ENCODE peak calls at places on chromosomes 16 and 17, in six cellular contexts. T is activated CD4-positive, alpha-beta T cell treated with anti-CD3 and anti-CD28 coated beads, Interleukin-2, amount 10 ng/mL, durations not matched to agents 7 days and 5 days; K is epithelial cell of esophagus; U is AG10803; X is H9; D is fibroblast of lung. P is an unnamed sample.

GRCh38 chr16:24775455-24775854 is 46.0 kb downstream of the TNRC6A start:
- DNase-seq in U (peak; percentile 52), X (no peak), K (no peak), D (peak; percentile 55), T (no peak), P (no peak)

GRCh38 chr16:61148930-61149329 is 887.3 kb downstream of the CDH8 start:
- DNase-seq in T (no peak), U (no peak), D (no peak), X (no peak), K (peak; percentile 0), P (no peak)

GRCh38 chr17:19646788-19647696 is 1.5 kb upstream of the ALDH3A2 start:
- DNase-seq in U (peak; percentile 9), D (peak; percentile 18), T (no peak), X (peak; percentile 64), K (peak; percentile 30), P (peak; percentile 27)

GRCh38 chr16:9081183-9081582 is 10.3 kb upstream of the HAPSTR1 start:
- DNase-seq in T (no peak), X (no peak), K (no peak), U (no peak), D (no peak), P (no peak)

GRCh38 chr17:32995416-32995815 is 3.8 kb downstream of the SPACA3 start:
- DNase-seq in U (no peak), T (no peak), X (no peak), D (no peak), K (no peak), P (no peak)

GRCh38 chr16:51524070-51524469 is 373.0 kb upstream of the SALL1 start:
- DNase-seq in X (no peak), T (no peak), K (no peak), D (no peak), U (no peak), P (no peak)

GRCh38 chr16:7440886-7441400 is 108.3 kb downstream of the RBFOX1 start:
- DNase-seq in U (no peak), T (no peak), K (no peak), X (peak; percentile 50), D (no peak), P (no peak)

GRCh38 chr17:44092051-44092450 is 21.5 kb downstream of the G6PC3 start:
- DNase-seq in D (no peak), K (no peak), X (no peak), T (no peak), U (no peak), P (no peak)

GRCh38 chr17:31858647-31859486 is at the start of gene COPRS:
- DNase-seq in K (peak; percentile 87), X (peak; percentile 95), D (peak; percentile 87), U (peak; percentile 86), T (peak; percentile 85), P (peak; percentile 70)

GRCh38 chr16:52389045-52389444 is 157.9 kb downstream of the TOX3 start:
- DNase-seq in D (no peak), U (no peak), K (no peak), X (no peak), T (no peak), P (no peak)

GRCh38 chr16:21301168-21301894 is 23.2 kb upstream of the CRYM start:
- DNase-seq in U (peak; percentile 57), T (peak; percentile 58), D (peak; percentile 57), X (peak; percentile 86), K (peak; percentile 95), P (peak; percentile 91)

GRCh38 chr17:57001541-57001940 is 23.6 kb downstream of the SCPEP1 start:
- DNase-seq in D (no peak), U (no peak), X (no peak), K (no peak), T (no peak), P (no peak)

GRCh38 chr17:31571124-31571892 is 179.8 kb downstream of the RAB11FIP4 start:
- DNase-seq in D (peak; percentile 97), X (no peak), U (peak; percentile 96), K (no peak), T (no peak), P (peak; percentile 68)

GRCh38 chr17:47607481-47607880 is 42.2 kb upstream of the KPNB1 start:
- DNase-seq in K (no peak), T (no peak), D (no peak), U (no peak), X (no peak), P (no peak)

GRCh38 chr17:63911041-63911635 is at the start of gene CSHL1:
- DNase-seq in K (no peak), X (no peak), T (no peak), D (no peak), U (no peak), P (no peak)

GRCh38 chr16:65121870-65122723 is at the start of gene CDH11:
- DNase-seq in D (peak; percentile 86), U (peak; percentile 94), X (peak; percentile 70), K (peak; percentile 73), T (no peak), P (peak; percentile 3)

GRCh38 chr16:88940196-88941050 is 36.6 kb downstream of the CBFA2T3 start:
- DNase-seq in K (no peak), D (no peak), T (no peak), X (peak; percentile 58), U (no peak), P (no peak)

GRCh38 chr16:52825882-52826281 is 226.8 kb downstream of the CHD9NB start:
- DNase-seq in T (no peak), K (peak; percentile 41), X (no peak), D (peak; percentile 5), U (no peak), P (peak; percentile 38)

GRCh38 chr17:79005063-79005861 is 4.3 kb downstream of the CANT1 start:
- DNase-seq in U (no peak), D (no peak), X (no peak), K (peak; percentile 74), T (peak; percentile 32), P (peak; percentile 61)

GRCh38 chr17:82435103-82435502 is 15.4 kb downstream of the CYBC1 start:
- DNase-seq in D (no peak), K (no peak), U (no peak), T (no peak), X (no peak), P (no peak)

GRCh38 chr17:63714550-63715277 is 14.8 kb upstream of the LIMD2 start:
- DNase-seq in D (peak; percentile 31), X (no peak), K (no peak), T (no peak), U (peak; percentile 27), P (no peak)

GRCh38 chr17:42843358-42843934 is 934 bp upstream of the AOC2 start:
- DNase-seq in D (peak; percentile 81), X (no peak), T (peak; percentile 29), K (peak; percentile 75), U (peak; percentile 73), P (peak; percentile 42)

GRCh38 chr17:73400915-73401545 is 89.2 kb upstream of the CDC42EP4 start:
- DNase-seq in D (no peak), U (no peak), X (peak; percentile 23), T (no peak), K (no peak), P (no peak)

GRCh38 chr16:2912330-2913199 is 834 bp downstream of the FLYWCH1 start:
- DNase-seq in K (peak; percentile 40), U (peak; percentile 70), T (peak; percentile 47), X (no peak), D (peak; percentile 79), P (peak; percentile 44)

GRCh38 chr16:1670371-1670770 is 7.7 kb upstream of the JPT2 start:
- DNase-seq in T (no peak), U (no peak), K (no peak), X (no peak), D (no peak), P (no peak)

GRCh38 chr17:73401911-73402310 is 90.1 kb upstream of the CDC42EP4 start:
- DNase-seq in D (peak; percentile 6), X (peak; percentile 86), T (peak; percentile 28), U (no peak), K (no peak), P (no peak)

GRCh38 chr16:47578573-47578972 is 117.4 kb downstream of the PHKB start:
- DNase-seq in U (peak; percentile 7), D (no peak), T (no peak), X (no peak), K (peak; percentile 86), P (peak; percentile 74)

GRCh38 chr16:66359012-66359411 is 7.5 kb upstream of the CDH5 start:
- DNase-seq in X (no peak), D (peak; percentile 39), T (no peak), U (peak; percentile 58), K (peak; percentile 84), P (peak; percentile 48)

GRCh38 chr17:77863814-77864161 is 94.7 kb upstream of the TNRC6C start:
- DNase-seq in T (no peak), K (no peak), X (no peak), U (peak; percentile 19), D (no peak), P (no peak)

GRCh38 chr17:4827399-4827798 is 5.7 kb upstream of the MINK1 start:
- DNase-seq in K (no peak), D (no peak), X (no peak), T (no peak), U (no peak), P (no peak)

GRCh38 chr16:55552621-55553020 is 13.9 kb upstream of the CAPNS2 start:
- DNase-seq in X (no peak), D (peak; percentile 53), U (peak; percentile 86), K (peak; percentile 96), T (no peak), P (peak; percentile 86)

GRCh38 chr16:87484487-87485331 is 8.1 kb downstream of the ZCCHC14 start:
- DNase-seq in U (no peak), T (no peak), D (no peak), X (no peak), K (peak; percentile 36), P (no peak)

GRCh38 chr17:80008383-80008840 is 27.3 kb downstream of the TBC1D16 start:
- DNase-seq in T (peak; percentile 79), K (peak; percentile 69), D (peak; percentile 58), X (peak; percentile 93), U (peak; percentile 42), P (peak; percentile 48)

GRCh38 chr16:3363793-3364192 is 8.1 kb downstream of the OR2C1 start:
- DNase-seq in K (no peak), T (no peak), X (no peak), U (no peak), D (no peak), P (no peak)

GRCh38 chr16:50668368-50669008 is 12.6 kb downstream of the SNX20 start:
- DNase-seq in T (no peak), U (no peak), X (no peak), D (no peak), K (peak; percentile 30), P (no peak)

GRCh38 chr17:58414596-58414997 is 2.7 kb downstream of the RNF43 start:
- DNase-seq in T (no peak), U (no peak), D (no peak), K (peak; percentile 50), X (no peak), P (peak; percentile 44)

GRCh38 chr17:42422958-42423712 is at the start of gene CAVIN1:
- DNase-seq in D (peak; percentile 98), U (peak; percentile 99), T (peak; percentile 21), K (peak; percentile 96), X (peak; percentile 99), P (peak; percentile 98)

GRCh38 chr17:58304735-58305486 is 23.7 kb downstream of the TSPOAP1 start:
- DNase-seq in X (no peak), U (no peak), D (no peak), K (no peak), T (no peak), P (no peak)

GRCh38 chr16:49786926-49787557 is 68.9 kb downstream of the ZNF423 start:
- DNase-seq in T (no peak), K (no peak), D (no peak), X (no peak), U (no peak), P (no peak)